ENCODE peak calls at places on chromosome 4, in seven cellular contexts. One of them, this sample, is unnamed. For H4K20me1, the result is how much of the 10 kb centered on the place peaks cover.

GRCh38 chr4:5747746-5748365 is 36.9 kb downstream of the EVC start:
- DNase-seq in MM.1S: no peak
- DNase-seq in IMR-90: peak
- DNase-seq in neural progenitor cell: no peak
- DNase-seq in OCI-LY7: no peak
- DNase-seq in HepG2: no peak
- DNase-seq in H9: no peak
- DNase-seq in this sample: peak

GRCh38 chr4:112290341-112290740 is 4.6 kb upstream of the TIFA start:
- DNase-seq in H9: no peak
- DNase-seq in neural progenitor cell: no peak
- DNase-seq in OCI-LY7: no peak
- DNase-seq in MM.1S: no peak
- DNase-seq in IMR-90: no peak
- DNase-seq in HepG2: no peak
- DNase-seq in this sample: no peak

GRCh38 chr4:40915318-40916217 is 165.8 kb downstream of the NSUN7 start:
- DNase-seq in neural progenitor cell: peak
- DNase-seq in H9: no peak
- DNase-seq in IMR-90: peak
- DNase-seq in MM.1S: no peak
- DNase-seq in HepG2: no peak
- DNase-seq in OCI-LY7: no peak
- DNase-seq in this sample: no peak

GRCh38 chr4:6497796-6498195 is 25.4 kb upstream of the PPP2R2C start:
- DNase-seq in HepG2: no peak
- DNase-seq in H9: no peak
- DNase-seq in IMR-90: no peak
- DNase-seq in neural progenitor cell: no peak
- DNase-seq in OCI-LY7: no peak
- DNase-seq in MM.1S: no peak
- DNase-seq in this sample: no peak

GRCh38 chr4:24582235-24582863 is 2.0 kb downstream of the DHX15 start:
- DNase-seq in IMR-90: no peak
- DNase-seq in OCI-LY7: no peak
- DNase-seq in HepG2: no peak
- DNase-seq in neural progenitor cell: peak
- DNase-seq in MM.1S: no peak
- DNase-seq in H9: no peak
- DNase-seq in this sample: no peak

GRCh38 chr4:72019688-72020087 is 12.1 kb upstream of the NPFFR2 start:
- DNase-seq in IMR-90: no peak
- DNase-seq in MM.1S: no peak
- DNase-seq in OCI-LY7: no peak
- DNase-seq in H9: no peak
- DNase-seq in neural progenitor cell: no peak
- DNase-seq in HepG2: no peak
- DNase-seq in this sample: no peak

GRCh38 chr4:107351196-107351595 is 315.1 kb upstream of the DKK2 start:
- DNase-seq in OCI-LY7: no peak
- DNase-seq in neural progenitor cell: no peak
- DNase-seq in HepG2: no peak
- DNase-seq in MM.1S: no peak
- DNase-seq in H9: no peak
- DNase-seq in IMR-90: no peak
- DNase-seq in this sample: no peak

GRCh38 chr4:140308366-140309123 is 64.9 kb upstream of the SCOC start:
- DNase-seq in MM.1S: peak
- DNase-seq in OCI-LY7: no peak
- DNase-seq in HepG2: no peak
- DNase-seq in neural progenitor cell: no peak
- DNase-seq in H9: no peak
- DNase-seq in IMR-90: peak
- DNase-seq in this sample: peak

GRCh38 chr4:178140326-178140915 is 698.2 kb upstream of the AGA start:
- DNase-seq in H9: no peak
- DNase-seq in IMR-90: no peak
- DNase-seq in MM.1S: no peak
- DNase-seq in neural progenitor cell: no peak
- DNase-seq in HepG2: no peak
- DNase-seq in OCI-LY7: no peak
- DNase-seq in this sample: no peak

GRCh38 chr4:24104173-24104572 is 214.3 kb upstream of the PPARGC1A start:
- DNase-seq in HepG2: no peak
- DNase-seq in H9: no peak
- DNase-seq in IMR-90: peak
- DNase-seq in OCI-LY7: no peak
- DNase-seq in MM.1S: no peak
- DNase-seq in neural progenitor cell: no peak
- DNase-seq in this sample: peak

GRCh38 chr4:99927566-99927965 is 18.9 kb downstream of the DNAJB14 start:
- DNase-seq in OCI-LY7: no peak
- DNase-seq in H9: no peak
- DNase-seq in MM.1S: no peak
- DNase-seq in HepG2: no peak
- DNase-seq in neural progenitor cell: no peak
- DNase-seq in IMR-90: no peak
- DNase-seq in this sample: no peak

GRCh38 chr4:105329081-105329480 is 144.8 kb downstream of the PPA2 start:
- DNase-seq in OCI-LY7: no peak
- DNase-seq in MM.1S: no peak
- DNase-seq in neural progenitor cell: no peak
- DNase-seq in H9: no peak
- DNase-seq in HepG2: no peak
- DNase-seq in IMR-90: no peak
- DNase-seq in this sample: no peak

DNA sequence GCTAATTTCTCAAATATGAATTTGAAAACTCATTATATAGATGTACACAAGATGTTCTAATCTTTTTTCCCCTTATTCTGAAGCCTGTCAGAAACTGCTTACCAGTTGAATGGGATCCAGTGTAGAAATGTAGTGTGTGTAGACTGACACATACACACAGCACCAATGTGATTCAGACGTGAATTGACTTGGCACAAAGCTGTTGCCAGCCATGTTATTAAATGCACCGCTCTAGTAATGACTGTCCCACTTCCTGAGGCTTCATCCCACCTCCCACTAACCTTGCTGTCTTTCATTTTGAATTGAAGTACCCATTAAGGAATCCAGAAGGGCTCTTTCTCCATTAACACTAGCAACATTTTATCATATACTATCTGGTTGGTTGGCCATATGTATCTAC is 146.6 kb downstream of the PPA2 start:
- DNase-seq in HepG2: no peak
- DNase-seq in IMR-90: no peak
- DNase-seq in OCI-LY7: no peak
- DNase-seq in H9: no peak
- DNase-seq in neural progenitor cell: no peak
- DNase-seq in MM.1S: no peak
- DNase-seq in this sample: no peak
- H3K27ac ChIP-seq in HepG2: no peak
- H3K27ac ChIP-seq in IMR-90: no peak
- H3K27ac ChIP-seq in OCI-LY7: no peak
- H3K27ac ChIP-seq in H9: no peak
- H3K27ac ChIP-seq in neural progenitor cell: no peak
- H3K27ac ChIP-seq in MM.1S: no peak
- H3K27ac ChIP-seq in this sample: no peak

GRCh38 chr4:176321589-176321988 is 1.8 kb downstream of the SPCS3 start:
- DNase-seq in OCI-LY7: no peak
- DNase-seq in HepG2: no peak
- DNase-seq in IMR-90: no peak
- DNase-seq in neural progenitor cell: no peak
- DNase-seq in MM.1S: no peak
- DNase-seq in H9: no peak
- DNase-seq in this sample: no peak

GRCh38 chr4:176320340-176320975 is 692 bp downstream of the SPCS3 start:
- DNase-seq in HepG2: peak
- DNase-seq in MM.1S: peak
- DNase-seq in neural progenitor cell: peak
- DNase-seq in OCI-LY7: peak
- DNase-seq in H9: peak
- DNase-seq in IMR-90: peak
- DNase-seq in this sample: peak

GRCh38 chr4:176319704-176320339 is at the start of gene SPCS3:
- DNase-seq in H9: peak
- DNase-seq in OCI-LY7: peak
- DNase-seq in MM.1S: peak
- DNase-seq in HepG2: peak
- DNase-seq in neural progenitor cell: peak
- DNase-seq in IMR-90: peak
- DNase-seq in this sample: peak

GRCh38 chr4:176320976-176321361 is 1.2 kb downstream of the SPCS3 start:
- DNase-seq in neural progenitor cell: no peak
- DNase-seq in MM.1S: no peak
- DNase-seq in HepG2: no peak
- DNase-seq in H9: no peak
- DNase-seq in IMR-90: no peak
- DNase-seq in OCI-LY7: no peak
- DNase-seq in this sample: no peak

GRCh38 chr4:176323511-176324160 is 3.9 kb downstream of the SPCS3 start:
- DNase-seq in IMR-90: no peak
- DNase-seq in H9: no peak
- DNase-seq in neural progenitor cell: no peak
- DNase-seq in OCI-LY7: no peak
- DNase-seq in HepG2: no peak
- DNase-seq in MM.1S: no peak
- DNase-seq in this sample: no peak
- H4K20me1 ChIP-seq in IMR-90: under half
- H4K20me1 ChIP-seq in H9: under half
- H4K20me1 ChIP-seq in neural progenitor cell: under half
- H4K20me1 ChIP-seq in OCI-LY7: under half
- H4K20me1 ChIP-seq in HepG2: under half
- H4K20me1 ChIP-seq in MM.1S: under half
- H4K20me1 ChIP-seq in this sample: under half

GRCh38 chr4:82382756-82383155 is 9.0 kb upstream of the HNRNPD start:
- DNase-seq in IMR-90: no peak
- DNase-seq in neural progenitor cell: no peak
- DNase-seq in H9: no peak
- DNase-seq in HepG2: no peak
- DNase-seq in MM.1S: no peak
- DNase-seq in OCI-LY7: peak
- DNase-seq in this sample: no peak

GRCh38 chr4:82388405-82388804 is 14.6 kb upstream of the HNRNPD start:
- DNase-seq in HepG2: no peak
- DNase-seq in neural progenitor cell: no peak
- DNase-seq in H9: no peak
- DNase-seq in OCI-LY7: peak
- DNase-seq in IMR-90: no peak
- DNase-seq in MM.1S: no peak
- DNase-seq in this sample: no peak
- TF ChIP-seq CTCF in HepG2: peak
- TF ChIP-seq CTCF in neural progenitor cell: no peak
- TF ChIP-seq CTCF in H9: peak
- TF ChIP-seq CTCF in OCI-LY7: peak
- TF ChIP-seq CTCF in IMR-90: no peak
- TF ChIP-seq CTCF in MM.1S: peak
- TF ChIP-seq CTCF in this sample: no peak

DNA sequence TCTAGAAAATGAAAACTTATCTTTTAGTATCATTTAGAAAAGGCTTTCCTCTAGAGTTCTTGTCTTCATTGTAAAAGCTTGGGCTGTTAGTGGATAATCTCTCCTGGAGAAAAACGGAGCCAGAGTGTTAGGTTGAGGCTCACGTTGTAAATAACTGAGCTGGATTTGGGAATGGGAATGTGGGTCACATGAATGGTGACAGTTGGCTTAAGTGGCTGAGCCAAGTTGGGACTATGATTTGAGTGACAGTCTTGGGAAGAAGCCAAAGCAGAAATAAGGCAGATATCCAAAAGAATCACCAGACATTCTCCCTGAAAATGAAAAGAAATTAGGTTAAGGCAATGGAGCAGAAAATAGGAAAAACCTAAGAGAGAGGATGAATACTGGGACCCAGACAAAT is 33.6 kb upstream of the PDGFC start:
- DNase-seq in HepG2: no peak
- DNase-seq in MM.1S: no peak
- DNase-seq in H9: no peak
- DNase-seq in neural progenitor cell: no peak
- DNase-seq in OCI-LY7: no peak
- DNase-seq in IMR-90: no peak
- DNase-seq in this sample: no peak
- H3K27ac ChIP-seq in HepG2: no peak
- H3K27ac ChIP-seq in MM.1S: no peak
- H3K27ac ChIP-seq in H9: no peak
- H3K27ac ChIP-seq in neural progenitor cell: no peak
- H3K27ac ChIP-seq in OCI-LY7: no peak
- H3K27ac ChIP-seq in IMR-90: no peak
- H3K27ac ChIP-seq in this sample: no peak

GRCh38 chr4:168475745-168476144 is 4.5 kb downstream of the DDX60L start:
- DNase-seq in IMR-90: no peak
- DNase-seq in neural progenitor cell: peak
- DNase-seq in H9: peak
- DNase-seq in MM.1S: no peak
- DNase-seq in OCI-LY7: no peak
- DNase-seq in HepG2: no peak
- DNase-seq in this sample: no peak

GRCh38 chr4:168474660-168475320 is 5.5 kb downstream of the DDX60L start:
- DNase-seq in H9: no peak
- DNase-seq in OCI-LY7: no peak
- DNase-seq in HepG2: no peak
- DNase-seq in neural progenitor cell: no peak
- DNase-seq in MM.1S: no peak
- DNase-seq in IMR-90: no peak
- DNase-seq in this sample: no peak

GRCh38 chr4:168478868-168479267 is 1.4 kb downstream of the DDX60L start:
- DNase-seq in OCI-LY7: no peak
- DNase-seq in H9: no peak
- DNase-seq in HepG2: no peak
- DNase-seq in neural progenitor cell: no peak
- DNase-seq in IMR-90: no peak
- DNase-seq in MM.1S: no peak
- DNase-seq in this sample: no peak

GRCh38 chr4:168472920-168473319 is 7.4 kb downstream of the DDX60L start:
- DNase-seq in MM.1S: no peak
- DNase-seq in OCI-LY7: no peak
- DNase-seq in IMR-90: no peak
- DNase-seq in neural progenitor cell: no peak
- DNase-seq in HepG2: no peak
- DNase-seq in H9: no peak
- DNase-seq in this sample: no peak
- H4K20me1 ChIP-seq in MM.1S: under half
- H4K20me1 ChIP-seq in OCI-LY7: under half
- H4K20me1 ChIP-seq in IMR-90: under half
- H4K20me1 ChIP-seq in neural progenitor cell: under half
- H4K20me1 ChIP-seq in HepG2: under half
- H4K20me1 ChIP-seq in H9: under half
- H4K20me1 ChIP-seq in this sample: under half

This sample was measured in fibroblast of lung.